ENCODE peak calls at places on chromosomes 2 and 18, in nine cellular contexts. One of them, this sample, is unnamed.

GRCh38 chr18:77111449-77112160 is 21.0 kb downstream of the MBP start:
- DNase-seq in IMR-90: no peak
- DNase-seq in HepG2: no peak
- DNase-seq in HCT116: no peak
- DNase-seq in sigmoid colon: peak; percentile 68
- DNase-seq in spleen: no peak
- DNase-seq in uterus: no peak
- DNase-seq in prostate gland: no peak
- DNase-seq in endothelial cell of umbilical vein: no peak
- DNase-seq in this sample: peak; percentile 85

GRCh38 chr2:219828127-219828526 is 200.7 kb downstream of the SLC4A3 start:
- DNase-seq in IMR-90: no peak
- DNase-seq in HepG2: no peak
- DNase-seq in HCT116: no peak
- DNase-seq in sigmoid colon: no peak
- DNase-seq in spleen: no peak
- DNase-seq in uterus: no peak
- DNase-seq in prostate gland: no peak
- DNase-seq in endothelial cell of umbilical vein: no peak
- DNase-seq in this sample: no peak

GRCh38 chr18:67771271-67771670 is 254.8 kb upstream of the DSEL start:
- DNase-seq in IMR-90: peak; percentile 87
- DNase-seq in HepG2: no peak
- DNase-seq in HCT116: no peak
- DNase-seq in sigmoid colon: no peak
- DNase-seq in spleen: no peak
- DNase-seq in uterus: no peak
- DNase-seq in prostate gland: no peak
- DNase-seq in endothelial cell of umbilical vein: peak; percentile 13
- DNase-seq in this sample: no peak

GRCh38 chr2:164721425-164721824 is 100.1 kb upstream of the GRB14 start:
- DNase-seq in IMR-90: no peak
- DNase-seq in HepG2: no peak
- DNase-seq in HCT116: no peak
- DNase-seq in sigmoid colon: no peak
- DNase-seq in spleen: no peak
- DNase-seq in uterus: no peak
- DNase-seq in prostate gland: no peak
- DNase-seq in endothelial cell of umbilical vein: no peak
- DNase-seq in this sample: no peak

GRCh38 chr2:129765326-129766158 is 213.9 kb upstream of the RAB6C start:
- DNase-seq in IMR-90: no peak
- DNase-seq in HepG2: no peak
- DNase-seq in HCT116: no peak
- DNase-seq in sigmoid colon: no peak
- DNase-seq in spleen: no peak
- DNase-seq in uterus: no peak
- DNase-seq in prostate gland: no peak
- DNase-seq in endothelial cell of umbilical vein: no peak
- DNase-seq in this sample: no peak

GRCh38 chr18:31672628-31673027 is 11.8 kb downstream of the B4GALT6 start:
- DNase-seq in IMR-90: no peak
- DNase-seq in HepG2: no peak
- DNase-seq in HCT116: no peak
- DNase-seq in sigmoid colon: no peak
- DNase-seq in spleen: no peak
- DNase-seq in uterus: no peak
- DNase-seq in prostate gland: no peak
- DNase-seq in endothelial cell of umbilical vein: no peak
- DNase-seq in this sample: no peak

GRCh38 chr2:165203689-165204559 is at the start of gene SCN3A:
- DNase-seq in IMR-90: peak; percentile 45
- DNase-seq in HepG2: peak; percentile 54
- DNase-seq in HCT116: peak; percentile 24
- DNase-seq in sigmoid colon: no peak
- DNase-seq in spleen: no peak
- DNase-seq in uterus: no peak
- DNase-seq in prostate gland: no peak
- DNase-seq in endothelial cell of umbilical vein: peak; percentile 55
- DNase-seq in this sample: no peak

GRCh38 chr18:35022430-35023001 is 18.7 kb upstream of the MAPRE2 start:
- DNase-seq in IMR-90: no peak
- DNase-seq in HepG2: no peak
- DNase-seq in HCT116: no peak
- DNase-seq in sigmoid colon: no peak
- DNase-seq in spleen: no peak
- DNase-seq in uterus: no peak
- DNase-seq in prostate gland: no peak
- DNase-seq in endothelial cell of umbilical vein: no peak
- DNase-seq in this sample: no peak

GRCh38 chr2:8821276-8822217 is 15.9 kb downstream of the KIDINS220 start:
- DNase-seq in IMR-90: peak; percentile 56
- DNase-seq in HepG2: peak; percentile 79
- DNase-seq in HCT116: no peak
- DNase-seq in sigmoid colon: peak; percentile 90
- DNase-seq in spleen: no peak
- DNase-seq in uterus: peak; percentile 48
- DNase-seq in prostate gland: peak; percentile 40
- DNase-seq in endothelial cell of umbilical vein: no peak
- DNase-seq in this sample: no peak

GRCh38 chr2:159617651-159618050 is 1.3 kb upstream of the BAZ2B start:
- DNase-seq in IMR-90: peak; percentile 31
- DNase-seq in HepG2: no peak
- DNase-seq in HCT116: no peak
- DNase-seq in sigmoid colon: no peak
- DNase-seq in spleen: no peak
- DNase-seq in uterus: no peak
- DNase-seq in prostate gland: peak; percentile 20
- DNase-seq in endothelial cell of umbilical vein: peak; percentile 52
- DNase-seq in this sample: no peak

GRCh38 chr2:173991857-173992588 is 26.9 kb upstream of the SP3 start:
- DNase-seq in IMR-90: peak; percentile 25
- DNase-seq in HepG2: no peak
- DNase-seq in HCT116: no peak
- DNase-seq in sigmoid colon: peak; percentile 86
- DNase-seq in spleen: no peak
- DNase-seq in uterus: peak; percentile 60
- DNase-seq in prostate gland: no peak
- DNase-seq in endothelial cell of umbilical vein: no peak
- DNase-seq in this sample: no peak

GRCh38 chr2:239438968-239439367 is 38.1 kb upstream of the HDAC4 start:
- DNase-seq in IMR-90: no peak
- DNase-seq in HepG2: no peak
- DNase-seq in HCT116: no peak
- DNase-seq in sigmoid colon: no peak
- DNase-seq in spleen: no peak
- DNase-seq in uterus: no peak
- DNase-seq in prostate gland: no peak
- DNase-seq in endothelial cell of umbilical vein: no peak
- DNase-seq in this sample: no peak

GRCh38 chr2:239441724-239442123 is 40.9 kb upstream of the HDAC4 start:
- DNase-seq in IMR-90: no peak
- DNase-seq in HepG2: no peak
- DNase-seq in HCT116: no peak
- DNase-seq in sigmoid colon: no peak
- DNase-seq in spleen: no peak
- DNase-seq in uterus: no peak
- DNase-seq in prostate gland: no peak
- DNase-seq in endothelial cell of umbilical vein: no peak
- DNase-seq in this sample: no peak

GRCh38 chr2:239441261-239441701 is 40.5 kb upstream of the HDAC4 start:
- DNase-seq in IMR-90: no peak
- DNase-seq in HepG2: no peak
- DNase-seq in HCT116: no peak
- DNase-seq in sigmoid colon: no peak
- DNase-seq in spleen: peak; percentile 73
- DNase-seq in uterus: no peak
- DNase-seq in prostate gland: no peak
- DNase-seq in endothelial cell of umbilical vein: no peak
- DNase-seq in this sample: no peak

GRCh38 chr2:239439383-239440315 is 38.8 kb upstream of the HDAC4 start:
- DNase-seq in IMR-90: no peak
- DNase-seq in HepG2: no peak
- DNase-seq in HCT116: no peak
- DNase-seq in sigmoid colon: no peak
- DNase-seq in spleen: no peak
- DNase-seq in uterus: no peak
- DNase-seq in prostate gland: no peak
- DNase-seq in endothelial cell of umbilical vein: no peak
- DNase-seq in this sample: no peak

DNA sequence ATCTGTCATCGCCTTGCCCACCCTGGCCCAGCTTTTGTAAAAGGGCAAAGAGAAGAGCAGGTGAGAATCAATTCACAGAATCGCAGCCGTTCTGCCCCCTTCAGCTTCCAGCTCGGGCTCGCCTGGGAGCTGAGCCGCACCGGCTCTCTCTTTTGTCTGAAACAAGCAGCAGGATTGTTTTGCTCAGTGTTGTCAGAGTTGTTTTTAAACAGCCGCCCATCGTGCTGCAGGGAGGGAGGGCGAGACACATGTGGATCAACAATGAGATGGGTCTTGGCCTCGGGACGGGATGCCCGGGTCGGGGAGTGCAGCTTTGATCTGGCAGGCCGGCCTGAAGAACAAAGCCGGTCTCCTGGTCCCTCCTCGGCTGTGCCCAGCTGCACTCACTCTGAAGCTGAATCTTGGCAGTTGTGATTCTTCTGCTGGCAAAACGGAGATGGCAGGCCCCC is 39.7 kb upstream of the HDAC4 start:
- DNase-seq in IMR-90: no peak
- DNase-seq in HepG2: peak; percentile 79
- DNase-seq in HCT116: no peak
- DNase-seq in sigmoid colon: no peak
- DNase-seq in spleen: no peak
- DNase-seq in uterus: no peak
- DNase-seq in prostate gland: no peak
- DNase-seq in endothelial cell of umbilical vein: peak; percentile 4
- DNase-seq in this sample: no peak
- H3K4me3 ChIP-seq in IMR-90: no peak overlapping the region
- H3K4me3 ChIP-seq in HepG2: no peak overlapping the region
- H3K4me3 ChIP-seq in HCT116: no peak overlapping the region
- H3K4me3 ChIP-seq in sigmoid colon: peak overlapping the region; percentile 17
- H3K4me3 ChIP-seq in spleen: no peak overlapping the region
- H3K4me3 ChIP-seq in uterus: no peak overlapping the region
- H3K4me3 ChIP-seq in prostate gland: no peak overlapping the region
- H3K4me3 ChIP-seq in endothelial cell of umbilical vein: no peak overlapping the region
- H3K4me3 ChIP-seq in this sample: peak overlapping the region; percentile 19

DNA sequence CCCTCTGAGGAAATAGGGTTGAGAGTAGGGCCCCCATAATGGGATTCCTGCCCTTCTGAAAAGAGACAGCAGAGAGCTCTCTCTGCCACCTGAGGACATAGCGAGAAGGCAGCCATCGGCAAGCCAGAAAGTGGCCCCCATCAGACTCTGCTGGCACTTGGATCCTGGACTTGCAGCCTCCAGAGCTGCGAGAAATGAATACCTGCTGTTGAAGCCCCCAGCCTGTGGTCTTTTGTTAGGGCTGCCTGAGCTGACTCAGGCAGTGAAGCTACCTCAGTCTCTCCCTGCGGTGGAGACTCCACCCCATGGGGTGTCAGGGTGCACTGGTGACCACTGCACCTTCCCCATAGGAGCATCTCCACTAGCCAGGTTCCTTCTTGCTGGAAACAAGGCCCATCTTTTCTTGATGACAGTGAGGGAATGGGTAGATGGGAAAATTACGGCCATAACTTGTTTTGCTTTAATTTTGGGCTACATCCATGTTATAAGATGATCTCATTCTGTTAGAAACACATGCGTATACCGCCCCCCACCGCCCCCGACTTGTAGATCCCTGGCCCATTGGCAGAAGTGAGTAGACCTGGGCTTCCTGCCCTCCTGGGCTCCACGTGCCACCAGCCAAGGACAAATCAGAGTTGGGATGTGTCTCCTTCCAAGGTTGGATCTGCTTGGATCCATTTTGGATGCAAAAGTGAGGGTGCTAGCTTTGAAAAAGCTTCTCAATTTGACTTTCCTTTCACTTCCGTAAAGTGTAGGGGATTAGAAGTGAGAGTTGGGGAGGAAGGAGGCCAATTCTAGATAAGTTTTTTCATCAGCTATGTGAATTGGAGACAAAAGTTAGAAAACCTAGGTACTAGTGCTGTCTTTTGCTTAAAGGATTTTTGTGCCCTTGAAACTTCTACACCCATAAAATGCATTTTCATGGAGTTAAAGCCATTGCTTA is 42.9 kb downstream of the NCK2 start:
- DNase-seq in IMR-90: no peak
- DNase-seq in HepG2: no peak
- DNase-seq in HCT116: no peak
- DNase-seq in sigmoid colon: no peak
- DNase-seq in spleen: no peak
- DNase-seq in uterus: no peak
- DNase-seq in prostate gland: no peak
- DNase-seq in endothelial cell of umbilical vein: no peak
- DNase-seq in this sample: no peak
- TF ChIP-seq POLR2A in IMR-90: no peak
- TF ChIP-seq POLR2A in HepG2: no peak
- TF ChIP-seq POLR2A in HCT116: no peak
- TF ChIP-seq POLR2A in sigmoid colon: no peak
- TF ChIP-seq POLR2A in spleen: no peak
- TF ChIP-seq POLR2A in uterus: no peak
- TF ChIP-seq POLR2A in prostate gland: no peak
- TF ChIP-seq POLR2A in endothelial cell of umbilical vein: no peak
- TF ChIP-seq POLR2A in this sample: no peak

DNA sequence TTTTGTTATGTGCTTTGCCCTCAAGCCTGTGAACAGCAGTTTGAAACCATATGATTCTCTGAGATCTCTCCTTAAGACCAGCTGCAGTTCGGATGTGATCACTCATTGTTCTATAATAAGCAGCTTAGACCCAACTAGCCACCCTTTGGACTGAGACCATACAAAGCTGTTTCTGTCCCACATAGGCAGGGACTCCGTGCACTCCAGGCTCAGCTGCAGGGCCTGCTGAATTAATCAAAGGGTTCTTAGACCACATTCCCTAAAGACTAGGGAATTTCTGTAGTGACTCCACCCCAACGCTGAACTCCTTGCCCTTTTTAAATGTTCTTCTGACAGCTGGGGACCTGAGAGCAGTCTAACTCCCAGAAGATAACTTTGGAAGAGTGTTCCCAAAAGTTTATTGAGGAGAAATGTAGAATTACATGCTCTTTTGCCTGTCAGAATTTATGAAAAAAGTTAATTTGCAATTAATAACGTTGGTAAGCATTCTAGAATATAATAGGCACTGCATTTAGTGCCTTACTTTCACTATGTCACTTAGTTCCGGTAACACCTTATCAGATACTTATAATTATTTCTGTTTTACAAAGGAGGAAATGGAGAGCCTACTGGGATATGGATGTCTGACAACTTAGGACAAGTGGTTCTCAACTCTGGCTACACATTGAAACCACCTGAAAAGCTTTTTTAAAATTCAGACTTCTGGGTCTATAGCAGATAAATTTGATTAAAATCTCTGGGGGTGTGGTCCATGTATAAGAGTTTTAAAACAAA is 42.3 kb downstream of the GULP1 start:
- DNase-seq in IMR-90: peak; percentile 39
- DNase-seq in HepG2: no peak
- DNase-seq in HCT116: no peak
- DNase-seq in sigmoid colon: no peak
- DNase-seq in spleen: no peak
- DNase-seq in uterus: no peak
- DNase-seq in prostate gland: no peak
- DNase-seq in endothelial cell of umbilical vein: no peak
- DNase-seq in this sample: no peak
- H3K4me3 ChIP-seq in IMR-90: no peak overlapping the region
- H3K4me3 ChIP-seq in HepG2: no peak overlapping the region
- H3K4me3 ChIP-seq in HCT116: no peak overlapping the region
- H3K4me3 ChIP-seq in sigmoid colon: no peak overlapping the region
- H3K4me3 ChIP-seq in spleen: no peak overlapping the region
- H3K4me3 ChIP-seq in uterus: no peak overlapping the region
- H3K4me3 ChIP-seq in prostate gland: no peak overlapping the region
- H3K4me3 ChIP-seq in endothelial cell of umbilical vein: no peak overlapping the region
- H3K4me3 ChIP-seq in this sample: no peak overlapping the region

GRCh38 chr2:44805391-44805790 is 136.1 kb upstream of the SIX3 start:
- DNase-seq in IMR-90: no peak
- DNase-seq in HepG2: no peak
- DNase-seq in HCT116: no peak
- DNase-seq in sigmoid colon: no peak
- DNase-seq in spleen: no peak
- DNase-seq in uterus: no peak
- DNase-seq in prostate gland: no peak
- DNase-seq in endothelial cell of umbilical vein: no peak
- DNase-seq in this sample: no peak
- TF ChIP-seq POLR2A in IMR-90: no peak
- TF ChIP-seq POLR2A in HepG2: no peak
- TF ChIP-seq POLR2A in HCT116: no peak
- TF ChIP-seq POLR2A in sigmoid colon: no peak
- TF ChIP-seq POLR2A in spleen: no peak
- TF ChIP-seq POLR2A in uterus: no peak
- TF ChIP-seq POLR2A in prostate gland: no peak
- TF ChIP-seq POLR2A in endothelial cell of umbilical vein: no peak
- TF ChIP-seq POLR2A in this sample: no peak